ENCODE peak calls at places on chromosomes 13 and 19, in six cellular contexts. Z is astrocyte, B is astrocyte of the spinal cord, M is colonic mucosa, U is AG10803, C is body of pancreas. K is an unnamed sample.

GRCh38 chr19:36489139-36489919 is at the start of gene ZNF566:
- DNase-seq in U (peak; percentile 97), B (peak; percentile 97), Z (peak; percentile 96), C (peak; percentile 89), M (peak; percentile 93), K (peak; percentile 96)

GRCh38 chr19:1807030-1807694 is 4.9 kb downstream of the ATP8B3 start:
- DNase-seq in U (no peak), M (no peak), B (no peak), Z (no peak), C (no peak), K (no peak)

GRCh38 chr13:100338265-100338664 is 249.4 kb downstream of the PCCA start:
- DNase-seq in B (peak; percentile 73), M (no peak), U (peak; percentile 4), Z (no peak), C (no peak), K (no peak)

GRCh38 chr19:1284979-1285736 is 515 bp upstream of the EFNA2 start:
- DNase-seq in Z (no peak), C (no peak), M (peak; percentile 31), U (no peak), B (no peak), K (no peak)

GRCh38 chr13:94028234-94029145 is 451.0 kb downstream of the DCT start:
- DNase-seq in M (no peak), C (no peak), B (no peak), Z (no peak), U (no peak), K (no peak)

GRCh38 chr19:54507824-54508223 is 5.2 kb downstream of the LAIR2 start:
- DNase-seq in C (no peak), B (no peak), Z (no peak), M (no peak), U (no peak), K (no peak)

GRCh38 chr19:14511245-14511625 is 7.0 kb downstream of the DNAJB1 start:
- DNase-seq in C (no peak), M (no peak), B (no peak), Z (no peak), U (no peak), K (no peak)

GRCh38 chr13:111177081-111177711 is 62.1 kb downstream of the ARHGEF7 start:
- DNase-seq in Z (peak; percentile 83), M (no peak), C (peak; percentile 19), U (peak; percentile 30), B (peak; percentile 89), K (peak; percentile 94)

GRCh38 chr13:70630247-70630646 is 522.0 kb upstream of the KLHL1 start:
- DNase-seq in U (no peak), C (no peak), M (no peak), B (no peak), Z (no peak), K (peak; percentile 8)

GRCh38 chr19:16066611-16067104 is 9.6 kb upstream of the TPM4 start:
- DNase-seq in C (no peak), B (no peak), M (peak; percentile 81), U (peak; percentile 53), Z (peak; percentile 69), K (peak; percentile 76)

GRCh38 chr19:45947926-45948325 is 25.7 kb downstream of the NOVA2 start:
- DNase-seq in B (peak; percentile 65), M (no peak), C (no peak), U (peak; percentile 30), Z (peak; percentile 90), K (no peak)

GRCh38 chr19:55579766-55580621 is 654 bp downstream of the ZNF579 start:
- DNase-seq in M (no peak), U (peak; percentile 36), C (no peak), Z (no peak), B (peak; percentile 47), K (no peak)

GRCh38 chr19:41298327-41298964 is 11.5 kb upstream of the CCDC97 start:
- DNase-seq in C (peak; percentile 59), M (peak; percentile 45), Z (peak; percentile 71), U (peak; percentile 93), B (peak; percentile 92), K (peak; percentile 91)

GRCh38 chr19:29606420-29606747 is 301 bp downstream of the POP4 start:
- DNase-seq in U (no peak), M (peak; percentile 25), C (no peak), Z (no peak), B (no peak), K (no peak)

GRCh38 chr19:1717970-1718264 is 35.4 kb upstream of the ONECUT3 start:
- DNase-seq in B (no peak), M (no peak), C (no peak), U (no peak), Z (no peak), K (no peak)

GRCh38 chr19:44869728-44870470 is 21.2 kb upstream of the TOMM40 start:
- DNase-seq in M (no peak), C (no peak), Z (peak; percentile 92), B (peak; percentile 93), U (no peak), K (peak; percentile 94)

GRCh38 chr19:49887653-49888477 is 8.8 kb downstream of the IL4I1 start:
- DNase-seq in C (no peak), M (no peak), B (no peak), U (no peak), Z (no peak), K (no peak)

GRCh38 chr19:53463263-53463662 is 4.3 kb upstream of the ZNF813 start:
- DNase-seq in Z (peak; percentile 18), U (peak; percentile 5), M (peak; percentile 19), C (peak; percentile 17), B (peak; percentile 24), K (no peak)

GRCh38 chr19:53521373-53522202 is 16.4 kb upstream of the ZNF331 start:
- DNase-seq in Z (no peak), B (no peak), U (no peak), C (no peak), M (no peak), K (no peak)

GRCh38 chr13:98405107-98405571 is 171.8 kb downstream of the STK24 start:
- DNase-seq in B (peak; percentile 12), Z (peak; percentile 10), M (no peak), C (peak; percentile 41), U (peak; percentile 52), K (no peak)

GRCh38 chr13:61954092-61954491 is 538.4 kb upstream of the PCDH20 start:
- DNase-seq in U (no peak), Z (no peak), B (peak; percentile 44), C (no peak), M (no peak), K (no peak)

GRCh38 chr19:48591021-48591420 is 15.5 kb upstream of the SPACA4 start:
- DNase-seq in M (no peak), U (peak; percentile 12), Z (no peak), B (no peak), C (no peak), K (no peak)

GRCh38 chr19:51565583-51565982 is 5.5 kb upstream of the ZNF175 start:
- DNase-seq in B (no peak), C (no peak), M (no peak), Z (no peak), U (no peak), K (no peak)

GRCh38 chr19:49570138-49570856 is 10.1 kb downstream of the NOSIP start:
- DNase-seq in Z (peak; percentile 61), C (peak; percentile 74), M (peak; percentile 85), U (peak; percentile 81), B (peak; percentile 82), K (peak; percentile 75)

GRCh38 chr13:112910616-112911280 is 58.3 kb upstream of the MCF2L start:
- DNase-seq in U (no peak), Z (no peak), C (no peak), M (no peak), B (no peak), K (no peak)

GRCh38 chr13:112911883-112912282 is 57.1 kb upstream of the MCF2L start:
- DNase-seq in B (no peak), C (no peak), U (no peak), Z (no peak), M (no peak), K (no peak)

GRCh38 chr13:112908342-112908741 is 60.7 kb upstream of the MCF2L start:
- DNase-seq in M (no peak), Z (no peak), U (no peak), B (no peak), C (no peak), K (no peak)

GRCh38 chr13:112911285-112911701 is 57.7 kb upstream of the MCF2L start:
- DNase-seq in U (no peak), Z (no peak), C (no peak), M (no peak), B (no peak), K (no peak)

GRCh38 chr13:112910016-112910415 is 59.0 kb upstream of the MCF2L start:
- DNase-seq in M (no peak), U (peak; percentile 13), C (no peak), Z (no peak), B (no peak), K (no peak)
- TF ChIP-seq CTCF in M (no peak), U (peak; percentile 13), C (no peak), Z (no peak), B (no peak), K (no peak)

DNA sequence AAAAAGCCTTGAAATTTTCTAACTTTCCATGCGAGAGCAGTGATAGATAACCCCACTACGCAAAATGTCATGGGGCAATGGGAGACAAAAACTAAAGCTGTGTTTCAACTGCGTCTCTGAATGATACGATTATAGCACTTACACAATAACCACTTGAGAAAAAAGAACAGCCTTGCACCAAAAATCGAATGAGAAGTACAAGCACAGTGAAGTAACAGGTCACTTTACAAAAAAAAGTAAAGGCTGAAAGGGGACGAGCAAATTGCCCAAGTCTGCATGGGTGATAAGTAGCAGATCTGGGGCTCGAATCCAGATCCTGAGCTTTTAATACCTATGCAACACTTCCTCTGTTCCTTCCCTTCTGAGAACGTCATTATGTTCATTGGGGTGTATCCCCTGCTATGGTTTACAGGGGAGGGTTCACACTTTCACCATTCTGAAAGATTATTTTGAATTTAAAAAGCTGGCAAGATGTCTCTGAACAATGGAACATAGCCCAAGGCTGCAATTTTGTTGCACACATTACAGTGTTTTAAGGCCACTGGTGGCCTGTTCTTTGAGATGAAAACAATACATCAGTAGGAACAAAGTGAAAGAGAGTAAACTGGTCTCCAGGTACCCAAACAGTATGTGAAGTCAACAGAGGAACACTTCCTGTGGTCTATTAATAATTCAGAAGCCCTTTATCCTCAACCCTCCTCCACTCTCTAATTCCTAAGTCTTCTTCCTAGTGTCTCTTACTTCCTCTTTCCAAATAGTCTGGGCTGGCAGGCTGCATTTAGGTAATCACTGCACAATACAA is 3.1 kb downstream of the CPB2 start:
- DNase-seq in B (no peak), Z (no peak), C (no peak), M (no peak), U (no peak), K (no peak)
- H3K4me3 ChIP-seq in B (no peak overlapping the region), Z (no peak overlapping the region), C (no peak overlapping the region), M (no peak overlapping the region), U (no peak overlapping the region), K (no peak overlapping the region)

GRCh38 chr13:97295279-97296182 is 73.4 kb downstream of the MBNL2 start:
- DNase-seq in C (no peak), Z (peak; percentile 82), B (peak; percentile 85), M (no peak), U (peak; percentile 53), K (peak; percentile 36)
- TF ChIP-seq CTCF in C (no peak), Z (no peak), B (no peak), M (no peak), U (no peak), K (no peak)

DNA sequence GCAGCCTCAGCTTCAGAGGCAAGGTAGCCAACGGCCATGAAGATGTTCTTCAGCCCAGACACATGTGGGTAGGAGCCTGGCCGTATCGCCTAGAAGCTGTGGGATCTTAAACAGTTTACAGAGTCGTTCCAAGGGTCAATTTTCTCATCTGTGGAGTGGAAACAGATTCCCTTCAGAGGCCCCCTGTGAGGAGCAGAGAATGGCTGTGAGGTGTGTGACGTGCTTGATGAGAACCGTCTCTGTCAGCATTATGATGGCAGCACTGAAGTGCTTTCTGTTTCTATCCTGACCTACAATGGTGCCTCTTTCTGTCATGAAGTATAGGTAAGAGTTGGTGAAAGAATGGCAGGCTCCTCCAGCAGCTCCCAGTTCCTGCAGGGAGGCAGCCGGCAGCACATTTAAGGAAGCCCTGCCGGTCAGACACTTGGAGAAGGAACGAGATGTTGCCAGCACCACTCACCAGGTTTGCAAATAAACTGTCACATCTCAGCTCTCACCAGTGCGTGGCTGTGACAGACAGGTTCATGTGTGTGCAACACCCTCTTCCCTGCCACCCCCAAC is 277.3 kb downstream of the FOXO1 start:
- DNase-seq in B (peak; percentile 3), Z (no peak), M (peak; percentile 17), C (no peak), U (no peak), K (no peak)
- H3K4me3 ChIP-seq in B (no peak overlapping the region), Z (no peak overlapping the region), M (no peak overlapping the region), C (no peak overlapping the region), U (no peak overlapping the region), K (no peak overlapping the region)

K was measured in brain microvascular endothelial cell.